ENCODE peak calls at places on chromosomes 13 and 19, in five cellular contexts. E, T, U, N and G are unnamed samples.
A peak's percentile ranks its signal among the peaks of the same experiment; 100 is the strongest.

GRCh38 chr13:111302045-111302722 is 18.3 kb upstream of the TEX29 start:
- DNase-seq in E (no peak), N (no peak), T (no peak), U (no peak), G (no peak)

GRCh38 chr13:66349945-66350344 is 880.2 kb downstream of the PCDH9 start:
- DNase-seq in U (no peak), E (no peak), T (no peak), N (no peak), G (no peak)

GRCh38 chr13:37960427-37960826 is 90.9 kb upstream of the TRPC4 start:
- DNase-seq in E (no peak), T (no peak), U (no peak), N (no peak), G (peak; percentile 14)

GRCh38 chr19:39307233-39307821 is 11.1 kb downstream of the IFNL1 start:
- DNase-seq in T (peak; percentile 75), E (no peak), N (peak; percentile 42), U (no peak), G (peak; percentile 89)

GRCh38 chr19:12790628-12791344 is 500 bp upstream of the JUNB start:
- DNase-seq in N (no peak), E (no peak), T (no peak), U (peak; percentile 15), G (no peak)

GRCh38 chr13:30145709-30146367 is 161.5 kb downstream of the KATNAL1 start:
- DNase-seq in U (no peak), E (no peak), T (no peak), N (no peak), G (no peak)

GRCh38 chr13:111361873-111362648 is 41.6 kb downstream of the TEX29 start:
- DNase-seq in N (no peak), U (no peak), T (no peak), E (no peak), G (no peak)

GRCh38 chr19:30161770-30162169 is 210.4 kb upstream of the ZNF536 start:
- DNase-seq in U (no peak), N (no peak), T (no peak), E (no peak), G (no peak)

GRCh38 chr19:16951529-16951928 is 62.7 kb downstream of the F2RL3 start:
- DNase-seq in U (no peak), E (no peak), T (peak; percentile 30), N (no peak), G (no peak)

GRCh38 chr19:3024870-3025515 is 4.1 kb downstream of the TLE2 start:
- DNase-seq in U (no peak), E (no peak), N (no peak), T (no peak), G (no peak)

GRCh38 chr19:17340871-17341357 is 3.6 kb downstream of the GTPBP3 start:
- DNase-seq in N (no peak), U (no peak), E (no peak), T (no peak), G (no peak)